ENCODE peak calls at places on chromosomes 12 and 14, in six cellular contexts. K is thoracic aorta, U is tibial artery, F is heart right ventricle, X is ascending aorta, A is colonic mucosa. W is an unnamed sample.

GRCh38 chr12:28035483-28035882 is 63.0 kb upstream of the PTHLH start:
- DNase-seq in K (no peak), U (no peak), F (no peak), X (no peak), A (no peak), W (peak; percentile 27)

GRCh38 chr14:94051779-94052178 is 25.6 kb downstream of the OTUB2 start:
- DNase-seq in K (no peak), U (no peak), F (no peak), X (peak; percentile 45), A (no peak), W (no peak)

GRCh38 chr12:10364839-10365681 is 24.8 kb downstream of the KLRK1 start:
- DNase-seq in K (no peak), U (peak; percentile 49), F (peak; percentile 76), X (peak; percentile 73), A (peak; percentile 86), W (peak; percentile 81)

GRCh38 chr12:68240079-68240478 is 13.3 kb downstream of the IL22 start:
- DNase-seq in K (no peak), U (peak; percentile 48), F (no peak), X (no peak), A (no peak), W (no peak)

GRCh38 chr14:51448831-51449665 is 202.7 kb upstream of the FRMD6 start:
- DNase-seq in K (peak; percentile 6), U (no peak), F (peak; percentile 57), X (no peak), A (no peak), W (no peak)

GRCh38 chr12:39341761-39342160 is 101.2 kb downstream of the KIF21A start:
- DNase-seq in K (no peak), U (no peak), F (no peak), X (no peak), A (no peak), W (no peak)

GRCh38 chr12:13044859-13045384 is 741 bp downstream of the FAM234B start:
- DNase-seq in K (no peak), U (no peak), F (no peak), X (no peak), A (no peak), W (no peak)

GRCh38 chr12:48459259-48459658 is 13.1 kb upstream of the ANP32D start:
- DNase-seq in K (no peak), U (no peak), F (no peak), X (no peak), A (no peak), W (no peak)

GRCh38 chr14:90281766-90282165 is 25.4 kb downstream of the PSMC1 start:
- DNase-seq in K (no peak), U (no peak), F (no peak), X (no peak), A (no peak), W (no peak)

GRCh38 chr14:51006781-51007211 is 62.5 kb upstream of the PYGL start:
- DNase-seq in K (peak; percentile 33), U (peak; percentile 60), F (peak; percentile 22), X (peak; percentile 71), A (no peak), W (no peak)

GRCh38 chr14:22614240-22614799 is 16.2 kb downstream of the ABHD4 start:
- DNase-seq in K (no peak), U (no peak), F (no peak), X (peak; percentile 80), A (peak; percentile 18), W (peak; percentile 97)

GRCh38 chr12:108615918-108616317 is 17.8 kb downstream of the SELPLG start:
- DNase-seq in K (no peak), U (no peak), F (no peak), X (no peak), A (no peak), W (peak; percentile 72)

GRCh38 chr14:73136085-73136386 is 271 bp upstream of the PSEN1 start:
- DNase-seq in K (no peak), U (no peak), F (no peak), X (no peak), A (no peak), W (no peak)

DNA sequence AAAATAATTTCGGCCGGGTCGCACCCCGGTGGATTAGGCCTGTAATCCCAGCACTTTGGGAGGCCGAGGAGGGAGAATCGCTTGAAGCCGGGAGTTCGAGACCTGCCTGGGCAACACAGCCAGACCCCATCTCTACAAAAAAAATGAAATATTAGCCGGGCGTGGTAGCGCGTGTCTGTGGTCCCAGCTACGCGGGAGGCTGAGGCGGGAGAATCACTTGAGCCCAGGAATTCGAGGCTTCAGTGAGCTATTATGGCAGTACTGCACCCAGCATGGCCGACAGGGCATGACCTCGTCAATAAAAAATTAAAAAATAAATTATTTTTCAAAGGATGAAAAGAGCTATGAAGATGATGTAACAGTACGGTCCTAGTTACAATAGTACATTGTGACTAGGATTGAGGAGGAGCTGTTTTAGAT is 523 bp downstream of the GTF2H3 start:
- DNase-seq in K (no peak), U (no peak), F (no peak), X (no peak), A (peak; percentile 21), W (no peak)
- H3K27ac ChIP-seq in K (peak overlapping the region; percentile 86), U (peak overlapping the region; percentile 74), F (peak overlapping the region; percentile 84), X (peak overlapping the region; percentile 76), A (peak overlapping the region; percentile 68), W (peak overlapping the region; percentile 48)

GRCh38 chr12:75850751-75851462 is 180.7 kb downstream of the PHLDA1 start:
- DNase-seq in K (no peak), U (no peak), F (no peak), X (no peak), A (peak; percentile 22), W (no peak)

GRCh38 chr12:75853621-75854020 is 178.0 kb downstream of the PHLDA1 start:
- DNase-seq in K (no peak), U (no peak), F (no peak), X (no peak), A (no peak), W (no peak)

GRCh38 chr12:75852143-75852542 is 179.4 kb downstream of the PHLDA1 start:
- DNase-seq in K (no peak), U (no peak), F (no peak), X (no peak), A (no peak), W (no peak)

GRCh38 chr12:75854681-75855309 is 176.8 kb downstream of the PHLDA1 start:
- DNase-seq in K (no peak), U (no peak), F (no peak), X (no peak), A (no peak), W (no peak)

GRCh38 chr12:75852956-75853355 is 178.6 kb downstream of the PHLDA1 start:
- DNase-seq in K (no peak), U (no peak), F (no peak), X (no peak), A (no peak), W (no peak)
- H3K4me1 ChIP-seq in K (peaks cover 17% of the 10 kb centered on the region), U (no peaks in the 10 kb centered on the region), F (peaks cover 14% of the 10 kb centered on the region), X (peaks cover 2% of the 10 kb centered on the region), A (no peaks in the 10 kb centered on the region), W (peaks cover 29% of the 10 kb centered on the region)

GRCh38 chr12:54017027-54017788 is 8.4 kb downstream of the HOXC8 start:
- DNase-seq in K (no peak), U (no peak), F (no peak), X (no peak), A (no peak), W (peak; percentile 53)
- H3K27ac ChIP-seq in K (peak overlapping the region; percentile 98), U (peak overlapping the region; percentile 98), F (no peak overlapping the region), X (peak overlapping the region; percentile 94), A (no peak overlapping the region), W (peak overlapping the region; percentile 93)

GRCh38 chr14:99479903-99480855 is 480 bp downstream of the SETD3 start:
- DNase-seq in K (peak; percentile 26), U (peak; percentile 67), F (peak; percentile 60), X (peak; percentile 82), A (peak; percentile 59), W (peak; percentile 49)
- H3K4me1 ChIP-seq in K (peaks cover 18% of the 10 kb centered on the region), U (peaks cover 19% of the 10 kb centered on the region), F (peaks cover 47% of the 10 kb centered on the region), X (peaks cover 6% of the 10 kb centered on the region), A (peaks cover 18% of the 10 kb centered on the region), W (peaks cover 12% of the 10 kb centered on the region)

GRCh38 chr12:101051901-101052550 is 158.0 kb downstream of the SLC5A8 start:
- DNase-seq in K (no peak), U (no peak), F (no peak), X (no peak), A (peak; percentile 76), W (no peak)
- H3K27ac ChIP-seq in K (peak overlapping the region; percentile 37), U (no peak overlapping the region), F (no peak overlapping the region), X (peak overlapping the region; percentile 45), A (peak overlapping the region; percentile 46), W (peak overlapping the region; percentile 18)

GRCh38 chr14:68281497-68281896 is 461.9 kb downstream of the RAD51B start:
- DNase-seq in K (no peak), U (no peak), F (no peak), X (no peak), A (no peak), W (no peak)
- H3K4me1 ChIP-seq in K (peaks cover 21% of the 10 kb centered on the region), U (peaks cover 21% of the 10 kb centered on the region), F (peaks cover 10% of the 10 kb centered on the region), X (peaks cover 8% of the 10 kb centered on the region), A (peaks cover 5% of the 10 kb centered on the region), W (peaks cover 13% of the 10 kb centered on the region)

GRCh38 chr14:61543946-61544345 is 151.4 kb upstream of the HIF1A start:
- DNase-seq in K (no peak), U (no peak), F (no peak), X (peak; percentile 52), A (no peak), W (no peak)
- H3K27ac ChIP-seq in K (peak overlapping the region; percentile 87), U (peak overlapping the region; percentile 77), F (peak overlapping the region; percentile 66), X (peak overlapping the region; percentile 71), A (no peak overlapping the region), W (no peak overlapping the region)